ENCODE peak calls at places on chromosome X, in ten cellular contexts. G, S, U, C, A, Y, J, K, W and I are unnamed samples.

GRCh38 chrX:130285069-130285620 is 16.4 kb upstream of the ZNF280C start:
- DNase-seq in K (peak), Y (no peak), S (no peak), W (peak), A (no peak), U (no peak), C (no peak), G (no peak), J (no peak), I (no peak)

GRCh38 chrX:13128104-13128503 is 83.7 kb upstream of the FAM9C start:
- DNase-seq in G (no peak), K (peak), Y (no peak), W (peak), S (peak), U (peak), J (peak), A (no peak), C (no peak), I (no peak)

GRCh38 chrX:151151668-151152267 is 24.6 kb upstream of the GPR50 start:
- DNase-seq in G (no peak), J (peak), K (peak), S (peak), A (peak), Y (no peak), C (no peak), U (peak), W (peak), I (peak)

GRCh38 chrX:143648705-143649104 is 12.8 kb upstream of the SLITRK4 start:
- DNase-seq in S (no peak), W (no peak), Y (no peak), C (no peak), U (no peak), K (no peak), A (peak), J (no peak), G (no peak), I (no peak)

GRCh38 chrX:11269996-11270395 is 23.2 kb upstream of the AMELX start:
- DNase-seq in Y (no peak), U (no peak), J (no peak), C (no peak), G (no peak), K (no peak), W (no peak), A (no peak), S (no peak), I (no peak)

GRCh38 chrX:119695535-119696050 is 2.6 kb upstream of the SEPTIN6 start:
- DNase-seq in S (no peak), W (no peak), C (no peak), K (no peak), J (no peak), A (no peak), U (no peak), Y (no peak), G (no peak), I (no peak)

GRCh38 chrX:113935516-113935915 is 648.4 kb upstream of the HTR2C start:
- DNase-seq in A (peak), G (no peak), J (no peak), Y (no peak), U (no peak), S (no peak), K (no peak), C (no peak), W (no peak), I (no peak)

GRCh38 chrX:144916785-144917184 is 330.5 kb upstream of the SPANXN1 start:
- DNase-seq in W (no peak), K (no peak), G (no peak), A (no peak), C (no peak), U (no peak), S (peak), J (no peak), Y (no peak), I (no peak)

GRCh38 chrX:23287191-23287764 is 47.4 kb upstream of the PTCHD1 start:
- DNase-seq in G (no peak), W (no peak), A (no peak), J (no peak), Y (no peak), U (no peak), K (no peak), S (no peak), C (no peak), I (no peak)

GRCh38 chrX:41723305-41723704 is 676 bp upstream of the GPR82 start:
- DNase-seq in J (peak), Y (no peak), U (peak), W (no peak), A (no peak), K (no peak), S (peak), G (no peak), C (no peak), I (no peak)

GRCh38 chrX:71815121-71815905 is 52.2 kb downstream of the CXorf49B start:
- DNase-seq in A (no peak), U (no peak), J (no peak), K (no peak), Y (no peak), C (no peak), G (no peak), S (no peak), W (no peak), I (no peak)

GRCh38 chrX:40179333-40179732 is 81.6 kb upstream of the BCOR start:
- DNase-seq in W (no peak), J (no peak), C (no peak), U (no peak), K (no peak), A (no peak), Y (no peak), S (no peak), G (no peak), I (no peak)

GRCh38 chrX:69556094-69557011 is 52.2 kb downstream of the NALF2 start:
- DNase-seq in U (no peak), S (peak), Y (peak), W (peak), G (no peak), K (peak), J (peak), C (no peak), A (peak), I (no peak)

GRCh38 chrX:52426810-52427209 is 58.0 kb downstream of the XAGE2 start:
- DNase-seq in J (no peak), S (no peak), C (no peak), Y (no peak), U (no peak), K (no peak), W (no peak), G (no peak), A (peak), I (no peak)

GRCh38 chrX:149371984-149372383 is 133.1 kb downstream of the IDS start:
- DNase-seq in A (no peak), K (peak), W (no peak), U (peak), S (no peak), Y (no peak), C (no peak), G (no peak), J (no peak), I (no peak)

GRCh38 chrX:153870791-153871360 is 15.1 kb downstream of the L1CAM start:
- DNase-seq in W (no peak), C (no peak), U (no peak), G (no peak), Y (no peak), J (no peak), S (no peak), K (no peak), A (no peak), I (no peak)

GRCh38 chrX:22526339-22526738 is 253.6 kb downstream of the CBLL2 start:
- DNase-seq in A (no peak), G (no peak), K (peak), U (peak), S (peak), C (no peak), J (peak), W (peak), Y (no peak), I (no peak)

GRCh38 chrX:130118396-130118795 is 8.1 kb upstream of the ELF4 start:
- DNase-seq in A (no peak), G (no peak), U (peak), S (peak), J (peak), Y (no peak), W (peak), C (no peak), K (peak), I (no peak)

GRCh38 chrX:24945009-24945408 is 70.8 kb downstream of the ARX start:
- DNase-seq in U (no peak), G (no peak), J (no peak), S (no peak), K (no peak), C (no peak), Y (no peak), A (no peak), W (no peak), I (no peak)

GRCh38 chrX:21932277-21932996 is 8.1 kb upstream of the SMS start:
- DNase-seq in C (no peak), U (peak), J (peak), A (peak), W (peak), G (peak), Y (no peak), S (peak), K (peak), I (no peak)

GRCh38 chrX:119736206-119736764 is 22.1 kb upstream of the SOWAHD start:
- DNase-seq in C (no peak), A (no peak), W (peak), K (peak), J (no peak), Y (no peak), G (no peak), U (peak), S (no peak), I (no peak)

GRCh38 chrX:13418126-13419091 is 98.6 kb upstream of the ATXN3L start:
- DNase-seq in S (peak), Y (no peak), W (peak), U (peak), J (peak), G (no peak), C (no peak), K (peak), A (no peak), I (no peak)

GRCh38 chrX:39984191-39984956 is 113.4 kb downstream of the BCOR start:
- DNase-seq in K (peak), J (peak), W (no peak), G (no peak), C (no peak), U (peak), Y (no peak), S (peak), A (peak), I (no peak)

GRCh38 chrX:145818522-145819075 is 970 bp downstream of the SLITRK2 start:
- DNase-seq in S (no peak), W (no peak), G (no peak), J (no peak), C (no peak), A (no peak), K (no peak), Y (no peak), U (no peak), I (no peak)

GRCh38 chrX:72169008-72169728 is 12.4 kb upstream of the PIN4 start:
- DNase-seq in S (peak), Y (no peak), C (no peak), W (peak), K (peak), U (peak), A (no peak), J (peak), G (no peak), I (no peak)

GRCh38 chrX:18886005-18886343 is 97.9 kb downstream of the PHKA2 start:
- DNase-seq in J (no peak), S (no peak), A (no peak), G (no peak), W (no peak), C (no peak), K (no peak), Y (no peak), U (no peak), I (no peak)

GRCh38 chrX:82589410-82589809 is 918.7 kb upstream of the POU3F4 start:
- DNase-seq in G (no peak), Y (no peak), A (no peak), S (peak), W (no peak), U (no peak), C (no peak), J (no peak), K (no peak), I (no peak)

GRCh38 chrX:47250017-47250347 is 17.2 kb downstream of the USP11 start:
- DNase-seq in S (no peak), Y (no peak), W (no peak), C (no peak), G (no peak), K (no peak), J (no peak), A (no peak), U (no peak), I (no peak)

GRCh38 chrX:81556880-81557279 is 355.0 kb downstream of the SH3BGRL start:
- DNase-seq in W (no peak), C (no peak), U (no peak), G (no peak), A (no peak), J (no peak), Y (no peak), S (no peak), K (no peak), I (no peak)